ENCODE peak calls at places on chromosomes 4 and X, in ten cellular contexts. J is lower lobe of right lung; X is GM12865; B is AG08395; T is activated naive CD8-positive, alpha-beta T cell treated with anti-CD3 and anti-CD28 coated beads for 36 hours; R is NCI-H2171 treated with DMSO at 0.1 percent for 48 hours; Z is CD8-positive, alpha-beta T cell; F is left colon; C is GM10248; A is pons. O is an unnamed sample.

GRCh38 chr4:610411-611261 is 14.7 kb upstream of the PDE6B start:
- DNase-seq in A (peak), Z (no peak), B (no peak), F (no peak), J (no peak), T (no peak), R (peak), X (no peak), C (no peak), O (no peak)

GRCh38 chr4:119692001-119692400 is 63.4 kb upstream of the PDE5A start:
- DNase-seq in F (no peak), Z (no peak), R (no peak), X (no peak), C (no peak), B (peak), T (no peak), A (no peak), J (no peak), O (no peak)

GRCh38 chr4:2862528-2862927 is 18.9 kb downstream of the ADD1 start:
- DNase-seq in B (peak), T (no peak), R (no peak), Z (no peak), A (no peak), C (no peak), X (no peak), J (no peak), F (no peak), O (no peak)

GRCh38 chr4:78775278-78776030 is 696 bp upstream of the BMP2K start:
- DNase-seq in J (peak), F (peak), R (peak), T (peak), C (peak), Z (peak), B (peak), A (peak), X (peak), O (peak)

GRCh38 chrX:150870059-150870458 is 28.4 kb downstream of the CD99L2 start:
- DNase-seq in Z (no peak), T (no peak), C (no peak), A (peak), J (no peak), R (no peak), F (no peak), B (no peak), X (no peak), O (no peak)

GRCh38 chr4:173243917-173244658 is 75.5 kb downstream of the GALNT7 start:
- DNase-seq in R (peak), C (no peak), B (no peak), X (peak), A (no peak), J (no peak), T (no peak), Z (no peak), F (no peak), O (no peak)

GRCh38 chr4:84496356-84497219 is 2.5 kb downstream of the NKX6-1 start:
- DNase-seq in F (no peak), C (no peak), Z (no peak), B (no peak), X (no peak), R (no peak), T (no peak), A (no peak), J (no peak), O (no peak)

GRCh38 chrX:135596495-135596894 is 76.0 kb downstream of the INTS6L start:
- DNase-seq in T (peak), J (peak), C (peak), Z (no peak), R (no peak), A (peak), X (peak), B (peak), F (peak), O (peak)

GRCh38 chr4:145698507-145698906 is 18.6 kb downstream of the C4orf51 start:
- DNase-seq in F (no peak), Z (no peak), J (no peak), A (no peak), C (no peak), R (no peak), B (no peak), X (no peak), T (no peak), O (no peak)

GRCh38 chr4:38672247-38673071 is 8.5 kb downstream of the KLF3 start:
- DNase-seq in F (peak), X (no peak), R (no peak), B (no peak), J (no peak), Z (no peak), C (no peak), T (no peak), A (no peak), O (no peak)

GRCh38 chr4:138090145-138090917 is 151.8 kb downstream of the SLC7A11 start:
- DNase-seq in R (peak), C (peak), X (peak), J (no peak), A (peak), Z (no peak), B (peak), T (no peak), F (peak), O (no peak)

GRCh38 chr4:159434496-159435241 is 331.8 kb downstream of the RAPGEF2 start:
- DNase-seq in F (no peak), C (no peak), Z (no peak), T (no peak), A (no peak), R (no peak), X (no peak), B (peak), J (no peak), O (no peak)

GRCh38 chrX:106510713-106511411 is 100.9 kb upstream of the RADX start:
- DNase-seq in T (no peak), Z (no peak), A (no peak), J (no peak), F (no peak), B (no peak), C (no peak), R (no peak), X (peak), O (no peak)

GRCh38 chr4:25466966-25467697 is 90.1 kb downstream of the ANAPC4 start:
- DNase-seq in X (no peak), J (no peak), Z (no peak), C (no peak), F (no peak), B (no peak), T (no peak), R (no peak), A (no peak), O (no peak)

GRCh38 chr4:64402684-64403083 is 6.6 kb downstream of the TECRL start:
- DNase-seq in R (no peak), A (no peak), Z (no peak), C (no peak), F (no peak), B (no peak), X (no peak), J (no peak), T (no peak), O (no peak)

GRCh38 chrX:47420967-47421366 is 50.6 kb downstream of the ZNF157 start:
- DNase-seq in R (no peak), C (no peak), X (no peak), F (no peak), J (no peak), A (no peak), Z (no peak), B (no peak), T (no peak), O (no peak)

O was measured in right lobe of liver.